ENCODE peak calls at places on chromosomes 3 and 15, in five cellular contexts. O, I, Z, H and W are unnamed samples.

GRCh38 chr3:129602730-129603560 is 3.5 kb downstream of the PLXND1 start:
- DNase-seq in Z (peak; percentile 88), O (no peak), H (peak; percentile 99), I (peak; percentile 81), W (no peak)

GRCh38 chr15:51286816-51287215 is 51.6 kb downstream of the CYP19A1 start:
- DNase-seq in O (peak; percentile 19), Z (no peak), I (peak; percentile 33), H (no peak), W (peak; percentile 23)

GRCh38 chr15:38486946-38487345 is 33.0 kb downstream of the FAM98B start:
- DNase-seq in I (no peak), H (no peak), Z (no peak), O (no peak), W (no peak)

GRCh38 chr3:118890186-118890585 is 144.5 kb downstream of the IGSF11 start:
- DNase-seq in I (no peak), Z (no peak), H (no peak), O (no peak), W (no peak)

GRCh38 chr3:193574488-193575072 is 18.4 kb upstream of the OPA1 start:
- DNase-seq in O (peak; percentile 45), Z (no peak), I (no peak), H (no peak), W (no peak)

GRCh38 chr3:4584537-4585249 is 91.5 kb downstream of the ITPR1 start:
- DNase-seq in I (no peak), Z (no peak), O (no peak), H (peak; percentile 48), W (no peak)

GRCh38 chr3:133271491-133271890 is 128.4 kb upstream of the BFSP2 start:
- DNase-seq in I (no peak), H (no peak), O (peak; percentile 60), Z (peak; percentile 36), W (no peak)

GRCh38 chr15:80695099-80695910 is at the start of gene ABHD17C:
- DNase-seq in H (peak; percentile 61), I (peak; percentile 68), Z (peak; percentile 30), O (peak; percentile 77), W (peak; percentile 84)

GRCh38 chr3:134364061-134364935 is 9.9 kb downstream of the AMOTL2 start:
- DNase-seq in H (peak; percentile 97), I (peak; percentile 93), O (peak; percentile 95), Z (peak; percentile 97), W (peak; percentile 99)
- TF ChIP-seq CTCF in H (no peak), I (no peak), O (no peak), Z (no peak), W (no peak)

DNA sequence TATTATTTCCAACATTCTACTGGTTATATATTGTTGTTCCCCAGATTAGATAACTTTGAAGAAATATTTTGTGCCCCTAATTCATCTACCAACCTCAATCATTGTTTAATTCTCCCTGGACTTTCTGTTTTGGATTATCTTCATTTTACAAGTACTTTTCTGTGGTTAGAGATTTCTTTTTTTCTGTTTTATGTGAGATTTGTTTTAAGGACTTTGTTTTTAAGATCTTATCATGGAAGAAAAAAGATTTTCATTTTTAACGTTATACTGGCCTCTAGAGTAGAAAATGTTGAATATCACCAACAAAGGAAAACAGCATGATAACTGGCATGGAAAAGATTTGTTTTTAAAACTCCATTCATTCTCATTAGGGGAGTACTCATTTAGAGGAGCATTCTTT is 210.9 kb upstream of the KCNMB2 start:
- DNase-seq in H (peak; percentile 71), O (peak; percentile 27), Z (peak; percentile 49), I (peak; percentile 3), W (no peak)
- TF ChIP-seq CTCF in H (peak; percentile 52), O (peak; percentile 29), Z (peak; percentile 77), I (peak; percentile 39), W (no peak)

DNA sequence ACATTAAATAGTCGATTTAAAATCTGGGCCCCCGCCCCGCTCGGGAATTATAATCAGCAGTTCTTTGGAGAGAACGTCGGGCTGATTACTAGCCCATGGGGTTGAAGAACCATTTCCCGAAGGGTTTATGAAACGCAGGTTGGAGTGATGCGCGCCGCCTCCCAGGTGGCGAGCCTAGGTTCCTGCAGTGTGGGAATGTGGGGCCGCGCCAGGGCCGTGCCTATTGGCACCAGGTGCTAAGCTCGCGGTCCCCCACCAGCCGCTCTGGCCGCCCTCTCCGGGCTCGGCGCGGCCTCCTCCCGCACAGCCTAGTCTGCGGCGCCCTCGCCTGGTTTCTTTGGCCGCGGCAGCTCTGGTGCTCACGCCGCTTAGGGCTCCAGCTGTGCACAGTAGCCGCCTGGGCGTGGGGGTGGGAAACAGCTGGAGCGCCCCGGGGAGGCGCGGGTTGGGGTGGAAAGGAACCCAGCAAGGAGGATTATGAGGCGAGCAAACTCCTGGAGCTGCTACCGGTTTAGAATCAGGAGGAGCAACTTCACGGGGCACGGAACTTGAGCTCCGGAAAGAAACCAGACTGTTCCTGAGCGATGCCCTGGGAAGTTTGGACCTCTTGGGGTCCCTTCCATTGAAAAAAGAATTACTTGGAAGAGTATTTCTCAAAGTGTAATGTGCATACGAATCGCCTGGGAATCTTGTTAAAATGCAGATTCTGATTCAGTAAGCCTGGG is 5.6 kb upstream of the MECOM start:
- DNase-seq in O (peak; percentile 81), Z (peak; percentile 14), H (peak; percentile 39), I (peak; percentile 59), W (peak; percentile 97)
- TF ChIP-seq CTCF in O (peak; percentile 69), Z (peak; percentile 78), H (peak; percentile 67), I (peak; percentile 74), W (peak; percentile 95)

GRCh38 chr15:92937880-92938279 is 37.8 kb downstream of the CHD2 start:
- DNase-seq in H (no peak), Z (no peak), I (no peak), O (no peak), W (no peak)

GRCh38 chr15:92936138-92936537 is 36.0 kb downstream of the CHD2 start:
- DNase-seq in I (no peak), Z (no peak), O (no peak), H (no peak), W (no peak)

GRCh38 chr15:92936693-92937092 is 36.6 kb downstream of the CHD2 start:
- DNase-seq in H (no peak), Z (no peak), I (no peak), O (no peak), W (no peak)

GRCh38 chr15:92941668-92942067 is 41.5 kb downstream of the CHD2 start:
- DNase-seq in I (no peak), H (no peak), Z (no peak), O (no peak), W (no peak)

DNA sequence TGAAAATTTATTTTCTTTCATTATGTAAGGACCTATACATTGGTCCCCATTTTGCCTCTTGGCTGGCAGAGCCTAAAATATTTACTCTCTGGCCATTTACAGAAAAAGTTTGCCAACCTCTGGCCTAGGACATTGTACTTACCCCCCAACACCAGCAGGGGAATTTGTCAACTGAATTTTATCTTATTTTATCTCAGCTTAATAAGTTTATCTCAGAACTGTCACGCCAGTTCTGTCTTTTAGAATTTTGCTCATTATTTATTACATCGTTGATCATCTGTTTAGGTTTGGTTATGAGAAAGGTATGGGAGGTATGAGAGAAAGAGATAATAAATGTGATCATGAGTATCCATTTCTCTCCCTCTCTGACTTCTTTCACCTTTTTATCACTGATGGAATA is 38.3 kb downstream of the CHD2 start:
- DNase-seq in I (no peak), Z (no peak), O (no peak), H (no peak), W (no peak)
- TF ChIP-seq CTCF in I (no peak), Z (peak; percentile 69), O (peak; percentile 19), H (peak; percentile 38), W (peak; percentile 50)

DNA sequence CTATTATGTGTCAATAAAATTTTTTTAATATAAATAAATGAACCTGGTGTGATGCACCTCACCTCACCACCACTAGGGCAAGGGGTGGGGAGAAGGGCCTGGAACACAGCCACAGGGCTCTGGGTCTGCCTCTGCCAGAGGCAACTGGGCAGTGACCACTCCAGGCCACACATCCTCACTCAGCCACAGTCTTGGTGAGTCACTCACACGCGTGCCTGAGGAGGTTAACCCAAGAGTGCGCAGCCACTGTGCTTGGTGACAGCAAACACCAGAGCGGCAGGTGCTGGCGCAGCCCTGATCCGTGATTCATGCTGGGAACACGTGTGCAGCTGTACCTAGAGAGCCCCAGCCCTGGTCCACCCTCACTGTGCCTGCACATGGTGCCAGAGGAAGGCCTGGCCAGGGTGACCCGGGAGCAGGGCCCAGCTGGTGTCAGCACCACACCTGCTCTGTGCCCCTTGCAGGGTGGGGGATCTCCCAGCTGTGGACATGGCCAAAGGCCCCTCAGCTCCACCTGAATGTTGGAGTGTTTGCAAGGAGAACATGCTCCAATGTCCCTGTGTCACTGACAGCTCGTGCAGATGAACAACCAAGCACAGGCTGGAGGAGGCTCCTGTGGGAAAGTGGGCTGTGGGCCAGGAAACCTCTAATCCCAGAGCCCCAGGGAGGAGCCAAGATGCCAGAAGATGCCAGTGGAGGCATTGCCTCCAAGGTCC is 2.1 kb downstream of the SLC41A3 start:
- DNase-seq in Z (peak; percentile 68), O (peak; percentile 84), I (peak; percentile 56), H (no peak), W (peak; percentile 89)
- TF ChIP-seq CTCF in Z (peak; percentile 78), O (peak; percentile 56), I (no peak), H (peak; percentile 37), W (peak; percentile 90)